ENCODE peak calls at places on chromosomes 6 and 20, in six cellular contexts. One of them, this sample, is unnamed.

GRCh38 chr20:23245553-23246128 is 105.0 kb upstream of the NXT1 start:
- DNase-seq in OCI-LY7: peak
- DNase-seq in cardiac muscle cell: peak
- DNase-seq in stomach: peak
- DNase-seq in transverse colon: peak
- DNase-seq in H9: peak
- DNase-seq in this sample: peak

GRCh38 chr6:21538186-21538798 is 55.3 kb upstream of the SOX4 start:
- DNase-seq in OCI-LY7: no peak
- DNase-seq in cardiac muscle cell: peak
- DNase-seq in stomach: no peak
- DNase-seq in transverse colon: no peak
- DNase-seq in H9: no peak
- DNase-seq in this sample: no peak

GRCh38 chr6:7647504-7647903 is 57.5 kb downstream of the SNRNP48 start:
- DNase-seq in OCI-LY7: no peak
- DNase-seq in cardiac muscle cell: no peak
- DNase-seq in stomach: no peak
- DNase-seq in transverse colon: no peak
- DNase-seq in H9: no peak
- DNase-seq in this sample: no peak

GRCh38 chr6:132708771-132709170 is 5.1 kb downstream of the VNN1 start:
- DNase-seq in OCI-LY7: no peak
- DNase-seq in cardiac muscle cell: peak
- DNase-seq in stomach: no peak
- DNase-seq in transverse colon: no peak
- DNase-seq in H9: no peak
- DNase-seq in this sample: no peak

GRCh38 chr6:43078651-43079050 is 2.5 kb downstream of the PTK7 start:
- DNase-seq in OCI-LY7: no peak
- DNase-seq in cardiac muscle cell: peak
- DNase-seq in stomach: no peak
- DNase-seq in transverse colon: no peak
- DNase-seq in H9: no peak
- DNase-seq in this sample: no peak

GRCh38 chr6:150352321-150353296 is 16.2 kb upstream of the IYD start:
- DNase-seq in OCI-LY7: no peak
- DNase-seq in cardiac muscle cell: peak
- DNase-seq in stomach: no peak
- DNase-seq in transverse colon: no peak
- DNase-seq in H9: no peak
- DNase-seq in this sample: no peak

GRCh38 chr20:59006864-59007757 is at the start of gene CTSZ:
- DNase-seq in OCI-LY7: peak
- DNase-seq in cardiac muscle cell: peak
- DNase-seq in stomach: peak
- DNase-seq in transverse colon: peak
- DNase-seq in H9: peak
- DNase-seq in this sample: no peak

GRCh38 chr6:30834643-30835042 is 49.7 kb upstream of the DDR1 start:
- DNase-seq in OCI-LY7: peak
- DNase-seq in cardiac muscle cell: no peak
- DNase-seq in stomach: no peak
- DNase-seq in transverse colon: no peak
- DNase-seq in H9: no peak
- DNase-seq in this sample: no peak

GRCh38 chr20:37922016-37922415 is 19.1 kb downstream of the VSTM2L start:
- DNase-seq in OCI-LY7: no peak
- DNase-seq in cardiac muscle cell: no peak
- DNase-seq in stomach: no peak
- DNase-seq in transverse colon: no peak
- DNase-seq in H9: no peak
- DNase-seq in this sample: no peak

GRCh38 chr20:35838213-35838612 is 66.4 kb downstream of the PHF20 start:
- DNase-seq in OCI-LY7: no peak
- DNase-seq in cardiac muscle cell: no peak
- DNase-seq in stomach: no peak
- DNase-seq in transverse colon: no peak
- DNase-seq in H9: no peak
- DNase-seq in this sample: no peak

GRCh38 chr6:163409712-163410111 is 4.8 kb upstream of the QKI start:
- DNase-seq in OCI-LY7: no peak
- DNase-seq in cardiac muscle cell: no peak
- DNase-seq in stomach: no peak
- DNase-seq in transverse colon: no peak
- DNase-seq in H9: no peak
- DNase-seq in this sample: no peak

GRCh38 chr6:51541847-51542246 is 545.6 kb downstream of the PKHD1 start:
- DNase-seq in OCI-LY7: no peak
- DNase-seq in cardiac muscle cell: no peak
- DNase-seq in stomach: no peak
- DNase-seq in transverse colon: no peak
- DNase-seq in H9: no peak
- DNase-seq in this sample: no peak

GRCh38 chr20:5714261-5715041 is 35.8 kb upstream of the SHLD1 start:
- DNase-seq in OCI-LY7: peak
- DNase-seq in cardiac muscle cell: peak
- DNase-seq in stomach: no peak
- DNase-seq in transverse colon: no peak
- DNase-seq in H9: peak
- DNase-seq in this sample: no peak

GRCh38 chr20:6768228-6769185 is 1.0 kb downstream of the BMP2 start:
- DNase-seq in OCI-LY7: no peak
- DNase-seq in cardiac muscle cell: peak
- DNase-seq in stomach: peak
- DNase-seq in transverse colon: peak
- DNase-seq in H9: peak
- DNase-seq in this sample: no peak

GRCh38 chr20:20003088-20003954 is 13.8 kb upstream of the NAA20 start:
- DNase-seq in OCI-LY7: no peak
- DNase-seq in cardiac muscle cell: peak
- DNase-seq in stomach: no peak
- DNase-seq in transverse colon: peak
- DNase-seq in H9: no peak
- DNase-seq in this sample: no peak

GRCh38 chr20:3686867-3687321 is 5.1 kb upstream of the ADAM33 start:
- DNase-seq in OCI-LY7: no peak
- DNase-seq in cardiac muscle cell: peak
- DNase-seq in stomach: peak
- DNase-seq in transverse colon: peak
- DNase-seq in H9: no peak
- DNase-seq in this sample: peak

GRCh38 chr6:167336818-167337217 is 11.9 kb downstream of the TTLL2 start:
- DNase-seq in OCI-LY7: no peak
- DNase-seq in cardiac muscle cell: peak
- DNase-seq in stomach: no peak
- DNase-seq in transverse colon: no peak
- DNase-seq in H9: no peak
- DNase-seq in this sample: no peak

GRCh38 chr6:164826831-164827468 is 482.5 kb downstream of the C6orf118 start:
- DNase-seq in OCI-LY7: no peak
- DNase-seq in cardiac muscle cell: no peak
- DNase-seq in stomach: no peak
- DNase-seq in transverse colon: no peak
- DNase-seq in H9: no peak
- DNase-seq in this sample: no peak

GRCh38 chr6:157831424-157832249 is 8.6 kb downstream of the SNX9 start:
- DNase-seq in OCI-LY7: no peak
- DNase-seq in cardiac muscle cell: no peak
- DNase-seq in stomach: no peak
- DNase-seq in transverse colon: no peak
- DNase-seq in H9: peak
- DNase-seq in this sample: no peak

GRCh38 chr6:43669050-43669921 is 18.3 kb downstream of the MRPS18A start:
- DNase-seq in OCI-LY7: no peak
- DNase-seq in cardiac muscle cell: peak
- DNase-seq in stomach: peak
- DNase-seq in transverse colon: no peak
- DNase-seq in H9: peak
- DNase-seq in this sample: peak

GRCh38 chr6:125942677-125943527 is 13.7 kb upstream of the HINT3 start:
- DNase-seq in OCI-LY7: no peak
- DNase-seq in cardiac muscle cell: peak
- DNase-seq in stomach: no peak
- DNase-seq in transverse colon: peak
- DNase-seq in H9: no peak
- DNase-seq in this sample: no peak

GRCh38 chr6:11410539-11411307 is 126.8 kb upstream of the TMEM170B start:
- DNase-seq in OCI-LY7: no peak
- DNase-seq in cardiac muscle cell: no peak
- DNase-seq in stomach: no peak
- DNase-seq in transverse colon: no peak
- DNase-seq in H9: no peak
- DNase-seq in this sample: no peak

GRCh38 chr6:56714982-56715456 is 72.3 kb upstream of the DST start:
- DNase-seq in OCI-LY7: no peak
- DNase-seq in cardiac muscle cell: peak
- DNase-seq in stomach: no peak
- DNase-seq in transverse colon: no peak
- DNase-seq in H9: no peak
- DNase-seq in this sample: no peak

GRCh38 chr6:105374010-105374420 is 28.9 kb downstream of the PREP start:
- DNase-seq in OCI-LY7: no peak
- DNase-seq in cardiac muscle cell: peak
- DNase-seq in stomach: peak
- DNase-seq in transverse colon: no peak
- DNase-seq in H9: no peak
- DNase-seq in this sample: no peak

GRCh38 chr6:40906759-40907158 is 132.3 kb downstream of the UNC5CL start:
- DNase-seq in OCI-LY7: no peak
- DNase-seq in cardiac muscle cell: no peak
- DNase-seq in stomach: no peak
- DNase-seq in transverse colon: no peak
- DNase-seq in H9: no peak
- DNase-seq in this sample: no peak

GRCh38 chr6:1527098-1527497 is 82.6 kb upstream of the FOXC1 start:
- DNase-seq in OCI-LY7: no peak
- DNase-seq in cardiac muscle cell: peak
- DNase-seq in stomach: no peak
- DNase-seq in transverse colon: peak
- DNase-seq in H9: peak
- DNase-seq in this sample: peak

GRCh38 chr6:1526689-1527088 is 83.0 kb upstream of the FOXC1 start:
- DNase-seq in OCI-LY7: no peak
- DNase-seq in cardiac muscle cell: peak
- DNase-seq in stomach: no peak
- DNase-seq in transverse colon: no peak
- DNase-seq in H9: no peak
- DNase-seq in this sample: peak

GRCh38 chr6:1522779-1523178 is 86.9 kb upstream of the FOXC1 start:
- DNase-seq in OCI-LY7: no peak
- DNase-seq in cardiac muscle cell: no peak
- DNase-seq in stomach: no peak
- DNase-seq in transverse colon: no peak
- DNase-seq in H9: no peak
- DNase-seq in this sample: no peak

GRCh38 chr6:1525364-1526038 is 84.2 kb upstream of the FOXC1 start:
- DNase-seq in OCI-LY7: no peak
- DNase-seq in cardiac muscle cell: no peak
- DNase-seq in stomach: no peak
- DNase-seq in transverse colon: no peak
- DNase-seq in H9: no peak
- DNase-seq in this sample: no peak

DNA sequence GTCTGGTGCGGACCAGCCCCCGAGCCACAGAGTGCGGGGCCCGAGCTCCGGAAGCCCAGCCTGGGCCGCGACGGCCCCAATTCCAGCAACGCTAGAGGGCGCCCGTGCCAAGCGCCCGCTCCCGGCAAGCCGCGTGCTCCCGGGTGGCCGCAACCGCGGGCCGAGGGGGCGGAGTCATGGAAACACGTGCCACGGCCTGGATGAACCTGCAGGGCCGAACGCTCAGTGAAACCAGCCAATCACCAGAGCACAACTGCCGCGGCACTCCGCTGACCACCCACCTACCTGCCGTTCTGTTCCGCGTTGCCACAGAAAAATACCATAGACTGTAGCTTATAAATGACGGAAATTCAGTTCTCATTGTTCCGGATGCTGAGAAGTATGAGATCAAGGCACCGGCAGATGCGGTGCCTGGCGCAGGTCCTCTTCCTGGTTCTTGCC is 85.7 kb upstream of the FOXC1 start:
- DNase-seq in OCI-LY7: no peak
- DNase-seq in cardiac muscle cell: peak
- DNase-seq in stomach: peak
- DNase-seq in transverse colon: peak
- DNase-seq in H9: peak
- DNase-seq in this sample: no peak
- TF ChIP-seq CTCF in OCI-LY7: no peak
- TF ChIP-seq CTCF in cardiac muscle cell: peak
- TF ChIP-seq CTCF in stomach: peak
- TF ChIP-seq CTCF in transverse colon: peak
- TF ChIP-seq CTCF in H9: peak
- TF ChIP-seq CTCF in this sample: peak

DNA sequence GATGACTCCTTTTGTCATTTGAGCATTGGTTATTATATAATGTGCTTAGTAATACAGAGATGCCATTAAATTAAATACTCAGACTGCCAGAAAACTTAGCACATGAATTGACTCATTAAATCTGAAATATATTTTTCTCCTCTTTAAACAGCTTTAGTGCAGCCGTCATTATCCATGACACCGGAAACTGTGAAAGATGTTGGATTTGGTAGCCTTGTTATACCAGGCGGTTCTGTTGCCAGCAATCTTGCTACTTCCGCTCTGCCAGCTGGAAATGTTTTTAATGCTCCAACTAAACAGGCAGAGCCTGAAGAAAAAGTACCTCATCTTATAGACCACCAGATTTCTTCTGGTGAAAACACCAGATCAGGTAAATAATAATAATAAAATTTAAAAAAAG is 97.6 kb downstream of the SCAF8 start:
- DNase-seq in OCI-LY7: no peak
- DNase-seq in cardiac muscle cell: no peak
- DNase-seq in stomach: no peak
- DNase-seq in transverse colon: no peak
- DNase-seq in H9: no peak
- DNase-seq in this sample: no peak
- H3K27ac ChIP-seq in OCI-LY7: no peak
- H3K27ac ChIP-seq in cardiac muscle cell: no peak
- H3K27ac ChIP-seq in stomach: no peak
- H3K27ac ChIP-seq in transverse colon: no peak
- H3K27ac ChIP-seq in H9: no peak
- H3K27ac ChIP-seq in this sample: no peak

DNA sequence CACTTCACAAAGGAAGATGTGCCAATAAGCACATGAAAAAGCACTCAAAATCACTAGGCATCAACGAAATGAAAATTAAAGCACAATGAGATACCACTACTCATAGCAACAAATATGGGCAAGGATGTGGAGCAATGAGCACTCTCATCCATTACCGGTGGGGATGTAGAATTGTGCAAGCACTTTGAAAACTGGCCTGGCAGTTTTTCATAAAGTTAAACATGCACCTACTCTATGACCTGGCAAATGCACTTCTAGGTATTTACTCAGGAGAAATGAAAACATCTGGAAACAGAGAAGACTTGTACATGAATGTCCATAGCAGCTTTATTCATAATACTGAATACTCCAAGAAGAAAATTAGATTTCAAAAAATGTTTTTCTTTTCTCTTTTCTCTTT is 34.1 kb upstream of the TMEM14A start:
- DNase-seq in OCI-LY7: no peak
- DNase-seq in cardiac muscle cell: no peak
- DNase-seq in stomach: no peak
- DNase-seq in transverse colon: no peak
- DNase-seq in H9: no peak
- DNase-seq in this sample: no peak
- TF ChIP-seq CTCF in OCI-LY7: no peak
- TF ChIP-seq CTCF in cardiac muscle cell: no peak
- TF ChIP-seq CTCF in stomach: no peak
- TF ChIP-seq CTCF in transverse colon: no peak
- TF ChIP-seq CTCF in H9: no peak
- TF ChIP-seq CTCF in this sample: no peak

GRCh38 chr6:48826318-48826595 is 636.8 kb downstream of the MMUT start:
- DNase-seq in OCI-LY7: no peak
- DNase-seq in cardiac muscle cell: peak
- DNase-seq in stomach: no peak
- DNase-seq in transverse colon: no peak
- DNase-seq in H9: no peak
- DNase-seq in this sample: no peak
- H3K27ac ChIP-seq in OCI-LY7: no peak
- H3K27ac ChIP-seq in cardiac muscle cell: no peak
- H3K27ac ChIP-seq in stomach: no peak
- H3K27ac ChIP-seq in transverse colon: no peak
- H3K27ac ChIP-seq in H9: no peak
- H3K27ac ChIP-seq in this sample: no peak